ENCODE peak calls at places on chromosome 12, in six cellular contexts. G is AG09319; C is effector CD4-positive, alpha-beta T cell; Y is transverse colon; E is astrocyte of the cerebellum; I is GM10248. W is an unnamed sample.

GRCh38 chr12:103654816-103655215 is 67.7 kb downstream of the STAB2 start:
- DNase-seq in G (no peak), Y (no peak), C (no peak), E (no peak), I (no peak), W (no peak)

GRCh38 chr12:123094349-123095073 is 56.4 kb downstream of the PITPNM2 start:
- DNase-seq in G (peak), C (no peak), E (peak), Y (peak), I (no peak), W (no peak)

GRCh38 chr12:71947645-71948105 is 9.0 kb downstream of the TPH2 start:
- DNase-seq in G (no peak), I (no peak), E (peak), C (no peak), Y (no peak), W (peak)

GRCh38 chr12:88518863-88519403 is 61.3 kb downstream of the KITLG start:
- DNase-seq in G (no peak), I (no peak), E (no peak), Y (no peak), C (no peak), W (no peak)

GRCh38 chr12:80861636-80862378 is 75.9 kb downstream of the LIN7A start:
- DNase-seq in G (no peak), Y (no peak), I (no peak), C (no peak), E (no peak), W (no peak)

GRCh38 chr12:103642240-103642864 is 55.3 kb downstream of the STAB2 start:
- DNase-seq in I (no peak), C (no peak), G (no peak), E (no peak), Y (no peak), W (no peak)

GRCh38 chr12:76685246-76685678 is 78.7 kb upstream of the ZDHHC17 start:
- DNase-seq in C (no peak), Y (peak), E (peak), I (no peak), G (no peak), W (no peak)

GRCh38 chr12:103742349-103742784 is 98.7 kb downstream of the NT5DC3 start:
- DNase-seq in C (no peak), G (no peak), Y (peak), I (no peak), E (no peak), W (no peak)

GRCh38 chr12:77166711-77167110 is 101.3 kb upstream of the E2F7 start:
- DNase-seq in E (no peak), G (no peak), Y (no peak), C (no peak), I (no peak), W (no peak)

GRCh38 chr12:51021694-51022093 is 4.5 kb downstream of the SLC11A2 start:
- DNase-seq in I (no peak), Y (no peak), G (no peak), E (no peak), C (no peak), W (no peak)

GRCh38 chr12:26523708-26524150 is 309.3 kb downstream of the ITPR2 start:
- DNase-seq in Y (peak), E (peak), I (no peak), C (no peak), G (peak), W (peak)

GRCh38 chr12:54932691-54933090 is 51.9 kb downstream of the TESPA1 start:
- DNase-seq in G (no peak), Y (no peak), C (no peak), I (no peak), E (no peak), W (no peak)

GRCh38 chr12:79168687-79169086 is 304.1 kb downstream of the SYT1 start:
- DNase-seq in E (no peak), Y (no peak), G (no peak), I (no peak), C (no peak), W (no peak)

GRCh38 chr12:7142057-7142644 is 12.0 kb downstream of the CLSTN3 start:
- DNase-seq in G (no peak), E (no peak), Y (peak), C (peak), I (peak), W (no peak)

W was measured in epithelial cell of proximal tubule.